ENCODE peak calls at places on chromosomes 2 and 18, in seven cellular contexts. V, A, G, H, Q, W and R are unnamed samples.
A peak's percentile ranks its signal among the peaks of the same experiment; 100 is the strongest.

GRCh38 chr18:73235921-73236320 is 368.1 kb upstream of the NETO1 start:
- DNase-seq in G (no peak), W (no peak), H (no peak), Q (peak; percentile 4), V (no peak), A (peak; percentile 14), R (no peak)

GRCh38 chr2:85619617-85620016 is 3.6 kb downstream of the USP39 start:
- DNase-seq in W (no peak), H (no peak), G (no peak), V (no peak), Q (no peak), A (no peak), R (no peak)

GRCh38 chr2:11132036-11132671 is 23.1 kb upstream of the SLC66A3 start:
- DNase-seq in G (no peak), Q (no peak), W (no peak), V (no peak), A (no peak), H (no peak), R (no peak)

GRCh38 chr2:29213871-29214341 is 98.7 kb downstream of the CLIP4 start:
- DNase-seq in W (peak; percentile 38), H (no peak), Q (no peak), A (peak; percentile 43), G (no peak), V (no peak), R (no peak)

GRCh38 chr2:53460347-53460746 is 307.3 kb upstream of the CHAC2 start:
- DNase-seq in W (no peak), Q (no peak), H (no peak), V (no peak), A (no peak), G (no peak), R (no peak)

GRCh38 chr18:55458456-55459238 is 129.3 kb downstream of the TCF4 start:
- DNase-seq in H (no peak), Q (no peak), A (no peak), W (no peak), V (no peak), G (peak; percentile 18), R (peak; percentile 17)

GRCh38 chr2:119407430-119408220 is 24.0 kb upstream of the TMEM37 start:
- DNase-seq in H (peak; percentile 59), Q (peak; percentile 72), V (peak; percentile 79), G (peak; percentile 61), A (peak; percentile 58), W (peak; percentile 69), R (peak; percentile 67)

GRCh38 chr2:20868377-20868776 is 45.5 kb upstream of the LDAH start:
- DNase-seq in G (no peak), H (no peak), Q (no peak), A (no peak), W (no peak), V (no peak), R (no peak)

GRCh38 chr2:182744490-182744889 is 28.4 kb downstream of the DNAJC10 start:
- DNase-seq in A (peak; percentile 18), V (no peak), G (no peak), W (no peak), H (no peak), Q (peak; percentile 8), R (no peak)

GRCh38 chr2:239806758-239807434 is 218.2 kb downstream of the NDUFA10 start:
- DNase-seq in G (no peak), Q (no peak), V (no peak), W (peak; percentile 34), H (peak; percentile 13), A (no peak), R (no peak)

GRCh38 chr18:54852780-54853675 is 24.8 kb downstream of the RAB27B start:
- DNase-seq in A (no peak), H (no peak), Q (no peak), G (no peak), W (no peak), V (no peak), R (peak; percentile 40)

GRCh38 chr18:33424266-33424946 is 16.1 kb downstream of the CCDC178 start:
- DNase-seq in W (no peak), V (no peak), Q (no peak), A (no peak), H (no peak), G (no peak), R (no peak)

GRCh38 chr2:165778653-165779451 is 15.2 kb downstream of the GALNT3 start:
- DNase-seq in G (no peak), V (peak; percentile 64), A (no peak), Q (peak; percentile 58), W (no peak), H (peak; percentile 43), R (no peak)

GRCh38 chr2:43792653-43793052 is 18.8 kb downstream of the DYNC2LI1 start:
- DNase-seq in G (no peak), Q (no peak), W (no peak), A (no peak), H (no peak), V (no peak), R (peak; percentile 18)

GRCh38 chr18:23337599-23338444 is 115.3 kb upstream of the RIOK3 start:
- DNase-seq in Q (peak; percentile 58), G (no peak), H (no peak), V (peak; percentile 90), A (peak; percentile 79), W (no peak), R (peak; percentile 92)

GRCh38 chr2:218781691-218782528 is at the start of gene CYP27A1:
- DNase-seq in A (no peak), G (peak; percentile 24), W (peak; percentile 70), V (peak; percentile 55), H (peak; percentile 52), Q (peak; percentile 15), R (peak; percentile 33)

GRCh38 chr2:240857039-240858008 is 11.3 kb upstream of the AGXT start:
- DNase-seq in V (peak; percentile 50), W (no peak), Q (peak; percentile 80), H (peak; percentile 24), A (no peak), G (no peak), R (no peak)

GRCh38 chr2:27376151-27376865 is 4.2 kb downstream of the ZNF513 start:
- DNase-seq in A (no peak), G (no peak), H (no peak), W (no peak), Q (no peak), V (no peak), R (no peak)

GRCh38 chr2:27377618-27378095 is 2.9 kb downstream of the ZNF513 start:
- DNase-seq in W (peak; percentile 48), A (no peak), V (no peak), H (no peak), G (no peak), Q (no peak), R (no peak)

GRCh38 chr2:27376866-27377617 is 3.5 kb downstream of the ZNF513 start:
- DNase-seq in Q (no peak), V (no peak), A (no peak), H (no peak), W (no peak), G (no peak), R (no peak)

GRCh38 chr2:27378096-27378808 is 2.3 kb downstream of the ZNF513 start:
- DNase-seq in G (no peak), W (peak; percentile 52), H (peak; percentile 35), V (no peak), Q (no peak), A (no peak), R (no peak)

DNA sequence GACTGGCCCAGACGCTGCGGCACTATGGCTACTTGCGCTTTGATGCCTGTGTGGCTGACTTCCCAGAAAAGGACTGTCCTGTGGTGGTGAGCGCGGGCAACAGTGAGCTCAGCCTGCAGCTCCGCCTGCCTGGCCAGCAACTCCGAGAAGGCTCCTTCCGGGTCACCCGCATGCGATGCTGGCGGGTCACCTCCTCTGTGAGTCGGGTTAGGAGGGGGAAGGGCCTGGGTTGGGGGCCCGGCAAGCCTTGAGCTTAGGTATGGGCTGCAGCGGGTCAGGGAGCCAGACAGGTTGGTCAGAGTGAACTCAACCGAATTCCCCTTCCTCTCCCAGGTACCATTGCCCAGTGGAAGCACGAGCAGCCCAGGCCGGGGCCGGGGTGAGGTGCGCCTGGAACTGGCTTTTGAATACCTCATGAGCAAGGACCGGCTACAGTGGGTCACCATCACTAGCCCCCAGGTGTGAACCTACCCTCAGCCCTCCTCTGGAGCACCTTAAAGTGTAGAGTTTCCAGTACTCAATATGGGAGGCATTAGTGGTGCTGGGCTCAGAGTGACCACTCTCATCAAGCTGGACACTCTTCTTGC is 4.9 kb downstream of the ZNF513 start:
- DNase-seq in W (no peak), Q (no peak), V (no peak), A (no peak), H (no peak), G (no peak), R (no peak)
- H3K4ac ChIP-seq in W (no peak overlapping the region), Q (no peak overlapping the region), V (no peak overlapping the region), A (no peak overlapping the region), H (no peak overlapping the region), G (no peak overlapping the region), R (no peak overlapping the region)

DNA sequence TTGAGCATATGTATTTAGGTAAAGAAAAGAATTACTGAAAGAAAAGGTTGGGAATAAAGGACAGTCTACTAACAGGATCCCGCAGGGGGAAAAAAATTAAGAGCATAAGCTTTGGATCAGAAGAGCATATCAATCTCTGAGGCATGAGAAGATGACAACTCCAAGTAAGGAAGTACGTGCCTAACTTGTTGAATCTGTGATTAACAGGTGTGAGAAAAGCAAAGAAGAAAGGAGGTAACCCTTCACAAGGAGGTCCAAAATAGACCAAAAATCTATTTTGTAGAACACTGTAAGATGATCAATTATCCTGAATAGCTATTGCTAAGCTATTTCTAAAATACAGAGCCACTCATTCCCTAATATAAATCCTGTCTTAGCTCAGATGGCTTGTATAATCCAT is 32.8 kb downstream of the TRIP12 start:
- DNase-seq in Q (no peak), H (no peak), V (no peak), W (no peak), A (no peak), G (no peak), R (no peak)
- H3K4ac ChIP-seq in Q (no peak overlapping the region), H (no peak overlapping the region), V (no peak overlapping the region), W (no peak overlapping the region), A (no peak overlapping the region), G (no peak overlapping the region), R (no peak overlapping the region)

GRCh38 chr18:11669271-11669947 is 19.7 kb upstream of the GNAL start:
- DNase-seq in H (peak; percentile 26), V (no peak), A (no peak), Q (no peak), W (no peak), G (no peak), R (no peak)
- H3K4ac ChIP-seq in H (no peak overlapping the region), V (no peak overlapping the region), A (no peak overlapping the region), Q (no peak overlapping the region), W (no peak overlapping the region), G (no peak overlapping the region), R (no peak overlapping the region)

GRCh38 chr18:63224574-63224973 is 95.0 kb downstream of the BCL2 start:
- DNase-seq in Q (peak; percentile 31), G (no peak), H (no peak), V (no peak), A (no peak), W (no peak), R (no peak)

GRCh38 chr18:63220903-63221302 is 98.7 kb downstream of the BCL2 start:
- DNase-seq in Q (no peak), A (no peak), W (no peak), V (no peak), H (no peak), G (no peak), R (no peak)

GRCh38 chr18:63223837-63224236 is 95.7 kb downstream of the BCL2 start:
- DNase-seq in V (no peak), A (no peak), G (no peak), Q (no peak), W (no peak), H (no peak), R (no peak)

DNA sequence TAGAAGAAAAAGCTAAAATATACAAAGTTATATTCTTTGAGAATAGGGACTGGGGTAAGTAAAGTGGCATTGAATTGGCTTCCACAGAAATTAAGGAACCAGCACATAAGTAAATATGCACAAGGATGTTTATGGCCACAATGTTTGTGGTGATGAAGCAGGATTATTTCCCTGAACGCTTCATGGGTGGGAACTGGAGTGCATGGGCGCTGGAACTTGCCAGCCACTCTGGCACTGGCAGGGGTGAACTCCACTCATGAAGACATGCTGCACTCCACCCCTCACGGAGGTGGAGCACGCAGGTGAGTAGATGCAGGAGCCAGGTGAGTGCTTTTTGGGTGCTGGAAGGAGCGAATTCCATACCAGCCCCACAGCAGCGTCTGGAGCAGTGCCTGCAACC is 94.1 kb downstream of the BCL2 start:
- DNase-seq in W (no peak), H (no peak), G (no peak), V (no peak), Q (no peak), A (no peak), R (no peak)
- H3K4ac ChIP-seq in W (no peak overlapping the region), H (no peak overlapping the region), G (no peak overlapping the region), V (no peak overlapping the region), Q (no peak overlapping the region), A (no peak overlapping the region), R (no peak overlapping the region)